ENCODE peak calls at places on chromosomes 3 and 15, in eight cellular contexts. L is islet precursor cell, I is pancreas, R is mesendoderm, P is T-helper 17 cell, S is NCI-H2081 treated with DMSO at 0.1 percent for 48 hours, Z is NCI-H69, H is stromal cell of bone marrow. Y is an unnamed sample.

GRCh38 chr3:50268703-50269451 is at the start of gene SEMA3B:
- DNase-seq in L (no peak), I (peak; percentile 95), R (no peak), P (no peak), S (no peak), Z (peak; percentile 42), H (no peak), Y (no peak)

GRCh38 chr3:179451335-179452165 is at the start of gene GNB4:
- DNase-seq in L (peak; percentile 92), I (peak; percentile 62), R (peak; percentile 90), P (peak; percentile 10), S (peak; percentile 43), Z (peak; percentile 97), H (peak; percentile 69), Y (peak; percentile 78)

GRCh38 chr3:143793971-143794370 is 54.3 kb downstream of the SLC9A9 start:
- DNase-seq in L (no peak), I (no peak), R (no peak), P (no peak), S (no peak), Z (no peak), H (no peak), Y (no peak)

GRCh38 chr3:46876313-46877300 is 914 bp upstream of the PTH1R start:
- DNase-seq in L (peak; percentile 69), I (no peak), R (no peak), P (no peak), S (no peak), Z (no peak), H (no peak), Y (no peak)

GRCh38 chr15:95450413-95450812 is 880.1 kb upstream of the NR2F2 start:
- DNase-seq in L (no peak), I (no peak), R (no peak), P (no peak), S (no peak), Z (no peak), H (no peak), Y (no peak)

GRCh38 chr3:56889131-56889530 is 87.4 kb upstream of the ARHGEF3 start:
- DNase-seq in L (no peak), I (no peak), R (no peak), P (no peak), S (no peak), Z (peak; percentile 9), H (no peak), Y (no peak)

GRCh38 chr3:40690696-40691597 is 166.2 kb downstream of the ZNF621 start:
- DNase-seq in L (no peak), I (no peak), R (no peak), P (no peak), S (no peak), Z (no peak), H (peak; percentile 74), Y (no peak)

GRCh38 chr3:118987466-118987865 is 47.2 kb downstream of the IGSF11 start:
- DNase-seq in L (no peak), I (peak; percentile 82), R (no peak), P (no peak), S (no peak), Z (peak; percentile 4), H (peak; percentile 64), Y (no peak)

GRCh38 chr3:98223907-98224672 is 40.0 kb upstream of the OR5H6 start:
- DNase-seq in L (no peak), I (no peak), R (peak; percentile 53), P (no peak), S (no peak), Z (no peak), H (no peak), Y (no peak)

GRCh38 chr3:159804726-159805410 is 183.8 kb upstream of the IL12A start:
- DNase-seq in L (peak; percentile 92), I (peak; percentile 46), R (peak; percentile 94), P (no peak), S (peak; percentile 33), Z (peak; percentile 90), H (peak; percentile 87), Y (peak; percentile 70)

GRCh38 chr15:52423852-52424251 is 104.8 kb downstream of the MYO5A start:
- DNase-seq in L (no peak), I (no peak), R (no peak), P (no peak), S (no peak), Z (no peak), H (no peak), Y (no peak)

GRCh38 chr3:89571707-89572106 is 464.3 kb downstream of the EPHA3 start:
- DNase-seq in L (no peak), I (no peak), R (no peak), P (no peak), S (no peak), Z (peak; percentile 31), H (no peak), Y (no peak)

GRCh38 chr3:124915254-124915653 is 19.3 kb downstream of the MUC13 start:
- DNase-seq in L (no peak), I (no peak), R (no peak), P (no peak), S (no peak), Z (no peak), H (no peak), Y (no peak)